ENCODE peak calls at places on chromosomes 11 and 22, in four cellular contexts. One of them, this sample, is unnamed.

GRCh38 chr11:9015677-9016076 is 11.9 kb upstream of the NRIP3 start:
- DNase-seq in Caki2: peak; percentile 48
- DNase-seq in stimulated activated CD8-positive, alpha-beta memory T cell treated with anti-CD3 and anti-CD28 coated beads, Interleukin-12 subunit alpha, Interleukin-12 subunit beta, amount 100 ng/mL, for 4 hours: no peak
- DNase-seq in M059J: peak; percentile 80
- DNase-seq in this sample: no peak

GRCh38 chr22:48642550-48642949 is 1185.1 kb downstream of the BRD1 start:
- DNase-seq in stimulated activated CD8-positive, alpha-beta memory T cell treated with anti-CD3 and anti-CD28 coated beads, Interleukin-12 subunit alpha, Interleukin-12 subunit beta, amount 100 ng/mL, for 4 hours: no peak
- DNase-seq in M059J: no peak
- DNase-seq in Caki2: no peak
- DNase-seq in this sample: no peak

GRCh38 chr22:21972293-21972779 is 10.3 kb downstream of the TOP3B start:
- DNase-seq in stimulated activated CD8-positive, alpha-beta memory T cell treated with anti-CD3 and anti-CD28 coated beads, Interleukin-12 subunit alpha, Interleukin-12 subunit beta, amount 100 ng/mL, for 4 hours: no peak
- DNase-seq in M059J: no peak
- DNase-seq in Caki2: no peak
- DNase-seq in this sample: no peak

GRCh38 chr11:64556044-64556720 is 34.8 kb upstream of the SLC22A12 start:
- DNase-seq in stimulated activated CD8-positive, alpha-beta memory T cell treated with anti-CD3 and anti-CD28 coated beads, Interleukin-12 subunit alpha, Interleukin-12 subunit beta, amount 100 ng/mL, for 4 hours: no peak
- DNase-seq in Caki2: no peak
- DNase-seq in M059J: no peak
- DNase-seq in this sample: no peak

GRCh38 chr22:21624120-21624879 is 5.5 kb downstream of the YDJC start:
- DNase-seq in M059J: peak; percentile 26
- DNase-seq in Caki2: no peak
- DNase-seq in stimulated activated CD8-positive, alpha-beta memory T cell treated with anti-CD3 and anti-CD28 coated beads, Interleukin-12 subunit alpha, Interleukin-12 subunit beta, amount 100 ng/mL, for 4 hours: no peak
- DNase-seq in this sample: no peak

GRCh38 chr11:78886616-78887015 is 312.0 kb upstream of the NARS2 start:
- DNase-seq in stimulated activated CD8-positive, alpha-beta memory T cell treated with anti-CD3 and anti-CD28 coated beads, Interleukin-12 subunit alpha, Interleukin-12 subunit beta, amount 100 ng/mL, for 4 hours: no peak
- DNase-seq in Caki2: no peak
- DNase-seq in M059J: no peak
- DNase-seq in this sample: no peak

GRCh38 chr22:37545703-37546435 is 14.4 kb upstream of the CDC42EP1 start:
- DNase-seq in M059J: peak; percentile 97
- DNase-seq in stimulated activated CD8-positive, alpha-beta memory T cell treated with anti-CD3 and anti-CD28 coated beads, Interleukin-12 subunit alpha, Interleukin-12 subunit beta, amount 100 ng/mL, for 4 hours: no peak
- DNase-seq in Caki2: peak; percentile 49
- DNase-seq in this sample: peak; percentile 92

GRCh38 chr11:110356769-110357671 is 60.6 kb upstream of the RDX start:
- DNase-seq in M059J: peak; percentile 96
- DNase-seq in stimulated activated CD8-positive, alpha-beta memory T cell treated with anti-CD3 and anti-CD28 coated beads, Interleukin-12 subunit alpha, Interleukin-12 subunit beta, amount 100 ng/mL, for 4 hours: no peak
- DNase-seq in Caki2: peak; percentile 77
- DNase-seq in this sample: no peak

GRCh38 chr11:57567210-57567511 is 311 bp downstream of the UBE2L6 start:
- DNase-seq in M059J: peak; percentile 56
- DNase-seq in Caki2: peak; percentile 25
- DNase-seq in stimulated activated CD8-positive, alpha-beta memory T cell treated with anti-CD3 and anti-CD28 coated beads, Interleukin-12 subunit alpha, Interleukin-12 subunit beta, amount 100 ng/mL, for 4 hours: no peak
- DNase-seq in this sample: no peak

GRCh38 chr11:86486261-86487030 is 111.8 kb downstream of the CCDC81 start:
- DNase-seq in Caki2: no peak
- DNase-seq in M059J: no peak
- DNase-seq in stimulated activated CD8-positive, alpha-beta memory T cell treated with anti-CD3 and anti-CD28 coated beads, Interleukin-12 subunit alpha, Interleukin-12 subunit beta, amount 100 ng/mL, for 4 hours: peak; percentile 19
- DNase-seq in this sample: peak; percentile 50

GRCh38 chr22:23149743-23150238 is 4.5 kb downstream of the RAB36 start:
- DNase-seq in stimulated activated CD8-positive, alpha-beta memory T cell treated with anti-CD3 and anti-CD28 coated beads, Interleukin-12 subunit alpha, Interleukin-12 subunit beta, amount 100 ng/mL, for 4 hours: no peak
- DNase-seq in Caki2: no peak
- DNase-seq in M059J: no peak
- DNase-seq in this sample: no peak

GRCh38 chr11:83037877-83038276 is 33.8 kb downstream of the RAB30 start:
- DNase-seq in stimulated activated CD8-positive, alpha-beta memory T cell treated with anti-CD3 and anti-CD28 coated beads, Interleukin-12 subunit alpha, Interleukin-12 subunit beta, amount 100 ng/mL, for 4 hours: no peak
- DNase-seq in M059J: peak; percentile 77
- DNase-seq in Caki2: no peak
- DNase-seq in this sample: no peak

GRCh38 chr11:120613264-120614226 is 102.0 kb downstream of the GRIK4 start:
- DNase-seq in stimulated activated CD8-positive, alpha-beta memory T cell treated with anti-CD3 and anti-CD28 coated beads, Interleukin-12 subunit alpha, Interleukin-12 subunit beta, amount 100 ng/mL, for 4 hours: no peak
- DNase-seq in M059J: no peak
- DNase-seq in Caki2: no peak
- DNase-seq in this sample: no peak

GRCh38 chr11:112693781-112694180 is 267.4 kb upstream of the NCAM1 start:
- DNase-seq in M059J: no peak
- DNase-seq in Caki2: no peak
- DNase-seq in stimulated activated CD8-positive, alpha-beta memory T cell treated with anti-CD3 and anti-CD28 coated beads, Interleukin-12 subunit alpha, Interleukin-12 subunit beta, amount 100 ng/mL, for 4 hours: no peak
- DNase-seq in this sample: no peak

GRCh38 chr11:73662445-73663157 is 16.2 kb downstream of the PLEKHB1 start:
- DNase-seq in stimulated activated CD8-positive, alpha-beta memory T cell treated with anti-CD3 and anti-CD28 coated beads, Interleukin-12 subunit alpha, Interleukin-12 subunit beta, amount 100 ng/mL, for 4 hours: no peak
- DNase-seq in Caki2: peak; percentile 19
- DNase-seq in M059J: peak; percentile 25
- DNase-seq in this sample: no peak

GRCh38 chr11:114653148-114653547 is 25.2 kb upstream of the NXPE2 start:
- DNase-seq in M059J: no peak
- DNase-seq in Caki2: no peak
- DNase-seq in stimulated activated CD8-positive, alpha-beta memory T cell treated with anti-CD3 and anti-CD28 coated beads, Interleukin-12 subunit alpha, Interleukin-12 subunit beta, amount 100 ng/mL, for 4 hours: no peak
- DNase-seq in this sample: no peak

This sample was measured in upper lobe of left lung.